ENCODE peak calls at places on chromosomes 7 and 10, in eight cellular contexts. One of them, this sample, is unnamed.

GRCh38 chr7:129376076-129376777 is 58.0 kb upstream of the STRIP2 start:
- DNase-seq in A673: peak
- DNase-seq in heart left ventricle: no peak
- DNase-seq in epithelial cell of proximal tubule: no peak
- DNase-seq in pancreas: no peak
- DNase-seq in left ventricle myocardium inferior: no peak
- DNase-seq in choroid plexus epithelial cell: peak
- DNase-seq in hepatocyte: peak
- DNase-seq in this sample: no peak

GRCh38 chr10:59387951-59388431 is 25.6 kb upstream of the FAM13C start:
- DNase-seq in pancreas: no peak
- DNase-seq in A673: no peak
- DNase-seq in left ventricle myocardium inferior: no peak
- DNase-seq in choroid plexus epithelial cell: peak
- DNase-seq in heart left ventricle: no peak
- DNase-seq in epithelial cell of proximal tubule: peak
- DNase-seq in hepatocyte: no peak
- DNase-seq in this sample: no peak

GRCh38 chr7:104174798-104175197 is 33.0 kb downstream of the ORC5 start:
- DNase-seq in left ventricle myocardium inferior: no peak
- DNase-seq in A673: no peak
- DNase-seq in epithelial cell of proximal tubule: no peak
- DNase-seq in choroid plexus epithelial cell: no peak
- DNase-seq in heart left ventricle: no peak
- DNase-seq in pancreas: no peak
- DNase-seq in hepatocyte: no peak
- DNase-seq in this sample: no peak

GRCh38 chr10:555682-556350 is 133.7 kb downstream of the DIP2C start:
- DNase-seq in choroid plexus epithelial cell: no peak
- DNase-seq in heart left ventricle: no peak
- DNase-seq in hepatocyte: no peak
- DNase-seq in left ventricle myocardium inferior: no peak
- DNase-seq in A673: no peak
- DNase-seq in epithelial cell of proximal tubule: no peak
- DNase-seq in pancreas: no peak
- DNase-seq in this sample: no peak

GRCh38 chr10:21754410-21755011 is 220.5 kb downstream of the MLLT10 start:
- DNase-seq in choroid plexus epithelial cell: peak
- DNase-seq in A673: no peak
- DNase-seq in heart left ventricle: no peak
- DNase-seq in left ventricle myocardium inferior: no peak
- DNase-seq in pancreas: no peak
- DNase-seq in epithelial cell of proximal tubule: no peak
- DNase-seq in hepatocyte: peak
- DNase-seq in this sample: no peak

GRCh38 chr7:127995157-127995865 is 35.9 kb downstream of the LRRC4 start:
- DNase-seq in heart left ventricle: no peak
- DNase-seq in epithelial cell of proximal tubule: no peak
- DNase-seq in hepatocyte: no peak
- DNase-seq in choroid plexus epithelial cell: peak
- DNase-seq in A673: no peak
- DNase-seq in pancreas: no peak
- DNase-seq in left ventricle myocardium inferior: no peak
- DNase-seq in this sample: no peak

GRCh38 chr10:112675560-112676083 is 228.6 kb downstream of the VTI1A start:
- DNase-seq in left ventricle myocardium inferior: no peak
- DNase-seq in heart left ventricle: no peak
- DNase-seq in pancreas: no peak
- DNase-seq in choroid plexus epithelial cell: no peak
- DNase-seq in A673: no peak
- DNase-seq in epithelial cell of proximal tubule: no peak
- DNase-seq in hepatocyte: no peak
- DNase-seq in this sample: no peak

GRCh38 chr7:73438547-73439245 is 5.1 kb downstream of the FZD9 start:
- DNase-seq in heart left ventricle: no peak
- DNase-seq in epithelial cell of proximal tubule: no peak
- DNase-seq in A673: no peak
- DNase-seq in pancreas: no peak
- DNase-seq in choroid plexus epithelial cell: no peak
- DNase-seq in hepatocyte: no peak
- DNase-seq in left ventricle myocardium inferior: no peak
- DNase-seq in this sample: no peak

GRCh38 chr10:88819290-88819689 is 16.8 kb downstream of the LIPM start:
- DNase-seq in hepatocyte: no peak
- DNase-seq in A673: peak
- DNase-seq in heart left ventricle: no peak
- DNase-seq in pancreas: no peak
- DNase-seq in left ventricle myocardium inferior: no peak
- DNase-seq in choroid plexus epithelial cell: peak
- DNase-seq in epithelial cell of proximal tubule: no peak
- DNase-seq in this sample: no peak

GRCh38 chr7:55344840-55345239 is 20.3 kb upstream of the LANCL2 start:
- DNase-seq in heart left ventricle: no peak
- DNase-seq in pancreas: no peak
- DNase-seq in choroid plexus epithelial cell: no peak
- DNase-seq in A673: no peak
- DNase-seq in left ventricle myocardium inferior: no peak
- DNase-seq in epithelial cell of proximal tubule: no peak
- DNase-seq in hepatocyte: no peak
- DNase-seq in this sample: no peak

GRCh38 chr7:55019329-55019690 is 493 bp downstream of the EGFR start:
- DNase-seq in pancreas: peak
- DNase-seq in A673: no peak
- DNase-seq in epithelial cell of proximal tubule: no peak
- DNase-seq in choroid plexus epithelial cell: no peak
- DNase-seq in left ventricle myocardium inferior: peak
- DNase-seq in heart left ventricle: peak
- DNase-seq in hepatocyte: peak
- DNase-seq in this sample: peak

DNA sequence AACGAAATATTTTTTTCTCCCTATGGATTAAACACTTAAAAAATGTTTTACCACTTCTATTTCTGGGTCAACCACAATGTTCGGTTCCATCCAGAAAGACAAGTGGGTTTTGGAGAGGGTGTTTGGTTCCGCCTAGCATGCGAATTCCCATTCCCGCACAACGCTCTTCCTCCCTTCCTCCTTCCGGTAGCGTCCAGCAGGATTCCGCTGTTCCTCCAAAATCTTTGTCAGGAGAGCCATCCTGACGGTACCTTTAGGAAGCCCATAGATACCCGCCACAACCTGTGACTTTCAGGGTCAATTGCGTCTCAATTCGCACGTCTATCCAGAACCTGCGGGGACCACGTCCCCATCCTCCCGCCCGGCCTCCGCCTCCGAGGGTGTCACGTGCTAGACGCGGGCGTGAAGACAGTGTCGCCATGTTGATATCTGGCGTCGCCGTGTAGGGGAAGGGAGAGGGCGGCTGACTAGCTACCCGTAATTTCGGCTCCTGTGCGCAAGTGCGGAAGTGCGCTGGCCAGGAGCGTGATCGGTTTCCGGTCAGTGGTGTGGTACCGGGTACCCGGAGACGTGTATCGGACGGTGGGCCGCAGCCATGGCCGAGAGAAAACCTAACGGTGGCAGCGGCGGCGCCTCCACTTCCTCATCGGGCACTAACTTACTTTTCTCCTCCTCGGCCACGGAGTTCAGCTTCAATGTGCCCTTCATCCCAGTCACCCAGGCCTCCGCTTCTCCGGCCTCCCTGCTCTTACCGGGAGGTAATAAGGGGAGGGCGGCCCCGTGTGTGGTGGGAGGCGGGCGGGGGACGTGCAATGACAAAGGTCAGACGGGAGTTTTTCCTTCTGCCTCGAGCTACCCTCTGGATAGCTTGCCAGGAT is at the start of gene SEC23IP:
- DNase-seq in heart left ventricle: peak
- DNase-seq in epithelial cell of proximal tubule: peak
- DNase-seq in hepatocyte: peak
- DNase-seq in A673: peak
- DNase-seq in choroid plexus epithelial cell: peak
- DNase-seq in pancreas: peak
- DNase-seq in left ventricle myocardium inferior: peak
- DNase-seq in this sample: peak
- TF ChIP-seq CTCF in heart left ventricle: no peak
- TF ChIP-seq CTCF in epithelial cell of proximal tubule: no peak
- TF ChIP-seq CTCF in hepatocyte: no peak
- TF ChIP-seq CTCF in A673: no peak
- TF ChIP-seq CTCF in choroid plexus epithelial cell: no peak
- TF ChIP-seq CTCF in pancreas: no peak
- TF ChIP-seq CTCF in left ventricle myocardium inferior: peak
- TF ChIP-seq CTCF in this sample: peak

DNA sequence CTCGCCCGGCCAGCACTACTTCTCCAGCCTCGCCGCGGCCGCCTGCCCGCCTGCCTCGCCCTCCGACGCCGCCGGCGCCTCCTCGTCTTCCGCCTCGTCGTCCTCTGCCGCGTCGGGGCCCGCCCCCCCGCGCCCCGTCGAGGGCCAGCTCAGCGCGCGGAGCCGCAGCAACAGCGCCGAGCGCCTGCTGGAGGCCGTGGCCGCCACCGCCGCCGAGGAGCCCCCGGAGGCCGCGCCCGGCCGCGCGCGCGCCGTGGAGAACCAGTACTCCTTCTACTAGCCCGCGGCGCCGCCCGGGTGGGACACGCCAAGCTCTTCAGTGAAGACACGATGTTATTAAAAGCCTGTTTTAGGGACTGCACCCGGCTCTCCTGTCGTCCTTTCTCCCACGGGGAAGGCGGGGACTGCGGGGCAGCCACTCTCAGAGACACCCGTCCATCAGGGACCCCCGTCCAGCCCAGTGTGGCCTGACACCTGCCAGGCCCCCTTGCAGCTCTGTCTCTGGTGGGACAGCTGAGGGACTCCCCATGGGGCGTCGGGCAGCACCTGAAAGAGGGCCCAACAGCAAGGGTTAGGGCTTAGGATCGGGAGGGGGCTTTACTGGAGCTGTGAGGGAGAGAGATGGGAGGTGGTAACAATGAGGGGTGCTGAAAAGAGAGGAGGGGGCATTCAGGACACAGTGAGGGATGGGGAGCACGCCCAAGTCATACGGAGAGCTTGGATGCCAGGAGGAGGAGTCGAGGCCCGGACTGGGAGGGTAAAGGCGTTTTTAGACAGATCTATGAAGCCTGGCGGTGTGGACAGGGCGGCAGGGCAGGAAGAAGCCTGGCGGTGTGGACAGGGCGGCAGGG is 34.7 kb downstream of the SPDYE6 start:
- DNase-seq in epithelial cell of proximal tubule: no peak
- DNase-seq in choroid plexus epithelial cell: peak
- DNase-seq in hepatocyte: peak
- DNase-seq in pancreas: peak
- DNase-seq in left ventricle myocardium inferior: no peak
- DNase-seq in A673: no peak
- DNase-seq in heart left ventricle: peak
- DNase-seq in this sample: no peak
- H3K4me3 ChIP-seq in epithelial cell of proximal tubule: no peak
- H3K4me3 ChIP-seq in choroid plexus epithelial cell: no peak
- H3K4me3 ChIP-seq in hepatocyte: no peak
- H3K4me3 ChIP-seq in pancreas: no peak
- H3K4me3 ChIP-seq in left ventricle myocardium inferior: peak
- H3K4me3 ChIP-seq in A673: no peak
- H3K4me3 ChIP-seq in heart left ventricle: no peak
- H3K4me3 ChIP-seq in this sample: no peak

GRCh38 chr10:18230794-18231193 is 90.6 kb downstream of the CACNB2 start:
- DNase-seq in heart left ventricle: no peak
- DNase-seq in left ventricle myocardium inferior: no peak
- DNase-seq in pancreas: no peak
- DNase-seq in epithelial cell of proximal tubule: no peak
- DNase-seq in choroid plexus epithelial cell: peak
- DNase-seq in hepatocyte: no peak
- DNase-seq in A673: no peak
- DNase-seq in this sample: peak

GRCh38 chr10:18235477-18235876 is 95.3 kb downstream of the CACNB2 start:
- DNase-seq in heart left ventricle: peak
- DNase-seq in hepatocyte: no peak
- DNase-seq in pancreas: no peak
- DNase-seq in choroid plexus epithelial cell: no peak
- DNase-seq in A673: no peak
- DNase-seq in epithelial cell of proximal tubule: no peak
- DNase-seq in left ventricle myocardium inferior: no peak
- DNase-seq in this sample: peak

GRCh38 chr10:18231480-18231879 is 91.3 kb downstream of the CACNB2 start:
- DNase-seq in hepatocyte: no peak
- DNase-seq in heart left ventricle: no peak
- DNase-seq in A673: no peak
- DNase-seq in pancreas: no peak
- DNase-seq in left ventricle myocardium inferior: no peak
- DNase-seq in choroid plexus epithelial cell: no peak
- DNase-seq in epithelial cell of proximal tubule: no peak
- DNase-seq in this sample: peak

GRCh38 chr10:18229839-18230238 is 89.6 kb downstream of the CACNB2 start:
- DNase-seq in heart left ventricle: no peak
- DNase-seq in hepatocyte: no peak
- DNase-seq in A673: no peak
- DNase-seq in pancreas: no peak
- DNase-seq in left ventricle myocardium inferior: no peak
- DNase-seq in choroid plexus epithelial cell: peak
- DNase-seq in epithelial cell of proximal tubule: no peak
- DNase-seq in this sample: peak

GRCh38 chr10:18233775-18234174 is 93.6 kb downstream of the CACNB2 start:
- DNase-seq in A673: no peak
- DNase-seq in choroid plexus epithelial cell: peak
- DNase-seq in heart left ventricle: peak
- DNase-seq in hepatocyte: peak
- DNase-seq in epithelial cell of proximal tubule: peak
- DNase-seq in left ventricle myocardium inferior: peak
- DNase-seq in pancreas: peak
- DNase-seq in this sample: peak
- TF ChIP-seq CTCF in A673: peak
- TF ChIP-seq CTCF in choroid plexus epithelial cell: peak
- TF ChIP-seq CTCF in heart left ventricle: peak
- TF ChIP-seq CTCF in hepatocyte: no peak
- TF ChIP-seq CTCF in epithelial cell of proximal tubule: peak
- TF ChIP-seq CTCF in left ventricle myocardium inferior: peak
- TF ChIP-seq CTCF in pancreas: no peak
- TF ChIP-seq CTCF in this sample: no peak

GRCh38 chr10:43402880-43403452 is 6.0 kb downstream of the HNRNPF start:
- DNase-seq in left ventricle myocardium inferior: no peak
- DNase-seq in epithelial cell of proximal tubule: no peak
- DNase-seq in heart left ventricle: no peak
- DNase-seq in A673: no peak
- DNase-seq in choroid plexus epithelial cell: no peak
- DNase-seq in pancreas: no peak
- DNase-seq in hepatocyte: no peak
- DNase-seq in this sample: no peak

GRCh38 chr10:43402176-43402575 is 6.8 kb downstream of the HNRNPF start:
- DNase-seq in choroid plexus epithelial cell: no peak
- DNase-seq in A673: no peak
- DNase-seq in left ventricle myocardium inferior: no peak
- DNase-seq in pancreas: no peak
- DNase-seq in heart left ventricle: no peak
- DNase-seq in hepatocyte: no peak
- DNase-seq in epithelial cell of proximal tubule: no peak
- DNase-seq in this sample: no peak

GRCh38 chr10:43403911-43404674 is 4.9 kb downstream of the HNRNPF start:
- DNase-seq in heart left ventricle: no peak
- DNase-seq in pancreas: no peak
- DNase-seq in A673: no peak
- DNase-seq in left ventricle myocardium inferior: no peak
- DNase-seq in choroid plexus epithelial cell: no peak
- DNase-seq in hepatocyte: no peak
- DNase-seq in epithelial cell of proximal tubule: no peak
- DNase-seq in this sample: no peak

GRCh38 chr10:43407148-43407575 is 1.8 kb downstream of the HNRNPF start:
- DNase-seq in epithelial cell of proximal tubule: no peak
- DNase-seq in hepatocyte: peak
- DNase-seq in heart left ventricle: peak
- DNase-seq in choroid plexus epithelial cell: peak
- DNase-seq in left ventricle myocardium inferior: peak
- DNase-seq in pancreas: peak
- DNase-seq in A673: peak
- DNase-seq in this sample: no peak

GRCh38 chr10:43404675-43405221 is 4.2 kb downstream of the HNRNPF start:
- DNase-seq in epithelial cell of proximal tubule: no peak
- DNase-seq in left ventricle myocardium inferior: no peak
- DNase-seq in choroid plexus epithelial cell: no peak
- DNase-seq in hepatocyte: no peak
- DNase-seq in pancreas: no peak
- DNase-seq in heart left ventricle: no peak
- DNase-seq in A673: no peak
- DNase-seq in this sample: no peak
- H3K4me3 ChIP-seq in epithelial cell of proximal tubule: no peak
- H3K4me3 ChIP-seq in left ventricle myocardium inferior: peak
- H3K4me3 ChIP-seq in choroid plexus epithelial cell: no peak
- H3K4me3 ChIP-seq in hepatocyte: no peak
- H3K4me3 ChIP-seq in pancreas: no peak
- H3K4me3 ChIP-seq in heart left ventricle: no peak
- H3K4me3 ChIP-seq in A673: peak
- H3K4me3 ChIP-seq in this sample: no peak